ENCODE peak calls at places on chromosomes 3 and 15, in ten cellular contexts. One of them, this sample, is unnamed.

GRCh38 chr15:66941791-66942190 is 123.6 kb upstream of the SMAD3 start:
- DNase-seq in DMS153: no peak
- DNase-seq in HEK293T: no peak
- DNase-seq in fibroblast of mammary gland: no peak
- DNase-seq in PC-3: no peak
- DNase-seq in RWPE1: no peak
- DNase-seq in GM13976: no peak
- DNase-seq in T-helper 9 cell: no peak
- DNase-seq in GM23338: no peak
- DNase-seq in HTR-8/SVneo: no peak
- DNase-seq in this sample: no peak

GRCh38 chr3:23105048-23105447 is 98.1 kb upstream of the UBE2E2 start:
- DNase-seq in PC-3: no peak
- DNase-seq in GM23338: no peak
- DNase-seq in GM13976: no peak
- DNase-seq in fibroblast of mammary gland: no peak
- DNase-seq in T-helper 9 cell: no peak
- DNase-seq in HEK293T: no peak
- DNase-seq in HTR-8/SVneo: no peak
- DNase-seq in RWPE1: no peak
- DNase-seq in DMS153: no peak
- DNase-seq in this sample: no peak

GRCh38 chr3:101591071-101591470 is 17.1 kb downstream of the PCNP start:
- DNase-seq in GM13976: no peak
- DNase-seq in HTR-8/SVneo: no peak
- DNase-seq in DMS153: no peak
- DNase-seq in T-helper 9 cell: no peak
- DNase-seq in PC-3: no peak
- DNase-seq in HEK293T: no peak
- DNase-seq in GM23338: no peak
- DNase-seq in fibroblast of mammary gland: no peak
- DNase-seq in RWPE1: no peak
- DNase-seq in this sample: no peak

GRCh38 chr15:71821547-71822129 is 11.3 kb downstream of the NR2E3 start:
- DNase-seq in DMS153: no peak
- DNase-seq in RWPE1: no peak
- DNase-seq in GM23338: no peak
- DNase-seq in PC-3: no peak
- DNase-seq in GM13976: no peak
- DNase-seq in fibroblast of mammary gland: no peak
- DNase-seq in HEK293T: no peak
- DNase-seq in HTR-8/SVneo: no peak
- DNase-seq in T-helper 9 cell: no peak
- DNase-seq in this sample: no peak

GRCh38 chr3:156638271-156638670 is 36.1 kb upstream of the TIPARP start:
- DNase-seq in PC-3: peak
- DNase-seq in GM23338: no peak
- DNase-seq in HTR-8/SVneo: no peak
- DNase-seq in GM13976: no peak
- DNase-seq in fibroblast of mammary gland: no peak
- DNase-seq in RWPE1: no peak
- DNase-seq in T-helper 9 cell: no peak
- DNase-seq in DMS153: no peak
- DNase-seq in HEK293T: no peak
- DNase-seq in this sample: no peak

GRCh38 chr15:89998141-89998661 is 2.9 kb upstream of the ZNF710 start:
- DNase-seq in GM13976: no peak
- DNase-seq in fibroblast of mammary gland: peak
- DNase-seq in DMS153: no peak
- DNase-seq in HTR-8/SVneo: peak
- DNase-seq in HEK293T: no peak
- DNase-seq in RWPE1: peak
- DNase-seq in PC-3: peak
- DNase-seq in GM23338: no peak
- DNase-seq in T-helper 9 cell: no peak
- DNase-seq in this sample: no peak

GRCh38 chr3:189363856-189364255 is 192.1 kb downstream of the TPRG1 start:
- DNase-seq in DMS153: no peak
- DNase-seq in RWPE1: no peak
- DNase-seq in fibroblast of mammary gland: peak
- DNase-seq in T-helper 9 cell: no peak
- DNase-seq in HTR-8/SVneo: no peak
- DNase-seq in GM13976: no peak
- DNase-seq in HEK293T: no peak
- DNase-seq in GM23338: no peak
- DNase-seq in PC-3: no peak
- DNase-seq in this sample: no peak

GRCh38 chr3:195259146-195259563 is 11.8 kb downstream of the XXYLT1 start:
- DNase-seq in T-helper 9 cell: no peak
- DNase-seq in PC-3: peak
- DNase-seq in HTR-8/SVneo: no peak
- DNase-seq in HEK293T: no peak
- DNase-seq in GM13976: no peak
- DNase-seq in DMS153: no peak
- DNase-seq in RWPE1: peak
- DNase-seq in fibroblast of mammary gland: peak
- DNase-seq in GM23338: no peak
- DNase-seq in this sample: no peak

GRCh38 chr3:59424268-59425010 is 374.6 kb upstream of the CFAP20DC start:
- DNase-seq in fibroblast of mammary gland: peak
- DNase-seq in GM13976: peak
- DNase-seq in GM23338: no peak
- DNase-seq in PC-3: peak
- DNase-seq in RWPE1: peak
- DNase-seq in HEK293T: no peak
- DNase-seq in HTR-8/SVneo: no peak
- DNase-seq in T-helper 9 cell: no peak
- DNase-seq in DMS153: no peak
- DNase-seq in this sample: no peak

GRCh38 chr3:120420855-120421570 is 29.8 kb downstream of the FSTL1 start:
- DNase-seq in PC-3: no peak
- DNase-seq in T-helper 9 cell: no peak
- DNase-seq in HTR-8/SVneo: no peak
- DNase-seq in GM13976: no peak
- DNase-seq in fibroblast of mammary gland: peak
- DNase-seq in RWPE1: no peak
- DNase-seq in DMS153: no peak
- DNase-seq in HEK293T: no peak
- DNase-seq in GM23338: no peak
- DNase-seq in this sample: no peak